ENCODE peak calls at places on chromosomes 11 and 22, in nine cellular contexts. One of them, this sample, is unnamed. For H3K4me1, the result is how much of the 10 kb centered on the place peaks cover.

GRCh38 chr11:17803751-17804334 is 69.3 kb downstream of the KCNC1 start:
- DNase-seq in heart left ventricle: no peak
- DNase-seq in psoas muscle: no peak
- DNase-seq in endodermal cell: no peak
- DNase-seq in effector memory CD4-positive, alpha-beta T cell: no peak
- DNase-seq in upper lobe of right lung: no peak
- DNase-seq in A549: no peak
- DNase-seq in lower lobe of right lung: no peak
- DNase-seq in PC-9: no peak
- DNase-seq in this sample: no peak

GRCh38 chr11:11620251-11620965 is 1.4 kb downstream of the GALNT18 start:
- DNase-seq in heart left ventricle: peak
- DNase-seq in psoas muscle: peak
- DNase-seq in endodermal cell: peak
- DNase-seq in effector memory CD4-positive, alpha-beta T cell: no peak
- DNase-seq in upper lobe of right lung: peak
- DNase-seq in A549: peak
- DNase-seq in lower lobe of right lung: peak
- DNase-seq in PC-9: no peak
- DNase-seq in this sample: peak

GRCh38 chr11:69471329-69472052 is 10.0 kb upstream of the LINC01488 start:
- DNase-seq in heart left ventricle: no peak
- DNase-seq in psoas muscle: no peak
- DNase-seq in endodermal cell: peak
- DNase-seq in effector memory CD4-positive, alpha-beta T cell: no peak
- DNase-seq in upper lobe of right lung: no peak
- DNase-seq in A549: no peak
- DNase-seq in lower lobe of right lung: peak
- DNase-seq in PC-9: no peak
- DNase-seq in this sample: peak

GRCh38 chr11:75400110-75400865 is 970 bp downstream of the RPS3 start:
- DNase-seq in heart left ventricle: no peak
- DNase-seq in psoas muscle: no peak
- DNase-seq in endodermal cell: peak
- DNase-seq in effector memory CD4-positive, alpha-beta T cell: peak
- DNase-seq in upper lobe of right lung: peak
- DNase-seq in A549: no peak
- DNase-seq in lower lobe of right lung: no peak
- DNase-seq in PC-9: peak
- DNase-seq in this sample: no peak

GRCh38 chr22:39309881-39310714 is 9.3 kb downstream of the RPL3 start:
- DNase-seq in heart left ventricle: no peak
- DNase-seq in psoas muscle: no peak
- DNase-seq in endodermal cell: no peak
- DNase-seq in effector memory CD4-positive, alpha-beta T cell: no peak
- DNase-seq in upper lobe of right lung: no peak
- DNase-seq in A549: no peak
- DNase-seq in lower lobe of right lung: no peak
- DNase-seq in PC-9: peak
- DNase-seq in this sample: no peak

GRCh38 chr11:6410695-6411430 is 8.0 kb downstream of the APBB1 start:
- DNase-seq in heart left ventricle: no peak
- DNase-seq in psoas muscle: no peak
- DNase-seq in endodermal cell: no peak
- DNase-seq in effector memory CD4-positive, alpha-beta T cell: no peak
- DNase-seq in upper lobe of right lung: no peak
- DNase-seq in A549: no peak
- DNase-seq in lower lobe of right lung: no peak
- DNase-seq in PC-9: no peak
- DNase-seq in this sample: no peak

GRCh38 chr11:101456812-101457211 is 127.0 kb downstream of the TRPC6 start:
- DNase-seq in heart left ventricle: no peak
- DNase-seq in psoas muscle: no peak
- DNase-seq in endodermal cell: no peak
- DNase-seq in effector memory CD4-positive, alpha-beta T cell: no peak
- DNase-seq in upper lobe of right lung: no peak
- DNase-seq in A549: no peak
- DNase-seq in lower lobe of right lung: no peak
- DNase-seq in PC-9: no peak
- DNase-seq in this sample: no peak

GRCh38 chr11:10770626-10771254 is 19.7 kb downstream of the CTR9 start:
- DNase-seq in heart left ventricle: peak
- DNase-seq in psoas muscle: peak
- DNase-seq in endodermal cell: peak
- DNase-seq in effector memory CD4-positive, alpha-beta T cell: no peak
- DNase-seq in upper lobe of right lung: no peak
- DNase-seq in A549: peak
- DNase-seq in lower lobe of right lung: no peak
- DNase-seq in PC-9: no peak
- DNase-seq in this sample: no peak

GRCh38 chr22:37473437-37473946 is 12.7 kb downstream of the MFNG start:
- DNase-seq in heart left ventricle: no peak
- DNase-seq in psoas muscle: no peak
- DNase-seq in endodermal cell: no peak
- DNase-seq in effector memory CD4-positive, alpha-beta T cell: no peak
- DNase-seq in upper lobe of right lung: no peak
- DNase-seq in A549: no peak
- DNase-seq in lower lobe of right lung: no peak
- DNase-seq in PC-9: no peak
- DNase-seq in this sample: no peak

GRCh38 chr11:117529767-117530166 is 202.1 kb downstream of the CEP164 start:
- DNase-seq in heart left ventricle: no peak
- DNase-seq in psoas muscle: no peak
- DNase-seq in endodermal cell: no peak
- DNase-seq in effector memory CD4-positive, alpha-beta T cell: no peak
- DNase-seq in upper lobe of right lung: no peak
- DNase-seq in A549: no peak
- DNase-seq in lower lobe of right lung: no peak
- DNase-seq in PC-9: no peak
- DNase-seq in this sample: no peak

GRCh38 chr11:34599406-34599901 is 21.4 kb upstream of the EHF start:
- DNase-seq in heart left ventricle: no peak
- DNase-seq in psoas muscle: no peak
- DNase-seq in endodermal cell: no peak
- DNase-seq in effector memory CD4-positive, alpha-beta T cell: no peak
- DNase-seq in upper lobe of right lung: no peak
- DNase-seq in A549: peak
- DNase-seq in lower lobe of right lung: no peak
- DNase-seq in PC-9: peak
- DNase-seq in this sample: no peak

GRCh38 chr11:126359431-126360048 is 4.1 kb downstream of the ST3GAL4 start:
- DNase-seq in heart left ventricle: peak
- DNase-seq in psoas muscle: peak
- DNase-seq in endodermal cell: no peak
- DNase-seq in effector memory CD4-positive, alpha-beta T cell: no peak
- DNase-seq in upper lobe of right lung: peak
- DNase-seq in A549: no peak
- DNase-seq in lower lobe of right lung: no peak
- DNase-seq in PC-9: no peak
- DNase-seq in this sample: peak

GRCh38 chr22:45446216-45446615 is 32.7 kb downstream of the RIBC2 start:
- DNase-seq in heart left ventricle: no peak
- DNase-seq in psoas muscle: peak
- DNase-seq in endodermal cell: no peak
- DNase-seq in effector memory CD4-positive, alpha-beta T cell: no peak
- DNase-seq in upper lobe of right lung: no peak
- DNase-seq in A549: no peak
- DNase-seq in lower lobe of right lung: no peak
- DNase-seq in PC-9: no peak
- DNase-seq in this sample: no peak

GRCh38 chr11:131186629-131187075 is 183.8 kb upstream of the NTM start:
- DNase-seq in heart left ventricle: no peak
- DNase-seq in psoas muscle: no peak
- DNase-seq in endodermal cell: peak
- DNase-seq in effector memory CD4-positive, alpha-beta T cell: no peak
- DNase-seq in upper lobe of right lung: no peak
- DNase-seq in A549: no peak
- DNase-seq in lower lobe of right lung: no peak
- DNase-seq in PC-9: no peak
- DNase-seq in this sample: no peak

GRCh38 chr11:65896009-65896999 is 3.9 kb downstream of the FOSL1 start:
- DNase-seq in heart left ventricle: no peak
- DNase-seq in psoas muscle: no peak
- DNase-seq in endodermal cell: no peak
- DNase-seq in effector memory CD4-positive, alpha-beta T cell: no peak
- DNase-seq in upper lobe of right lung: no peak
- DNase-seq in A549: no peak
- DNase-seq in lower lobe of right lung: peak
- DNase-seq in PC-9: no peak
- DNase-seq in this sample: no peak
- H3K4me1 ChIP-seq in heart left ventricle: half or more
- H3K4me1 ChIP-seq in psoas muscle: under half
- H3K4me1 ChIP-seq in endodermal cell: under half
- H3K4me1 ChIP-seq in effector memory CD4-positive, alpha-beta T cell: half or more
- H3K4me1 ChIP-seq in upper lobe of right lung: under half
- H3K4me1 ChIP-seq in A549: half or more
- H3K4me1 ChIP-seq in lower lobe of right lung: half or more
- H3K4me1 ChIP-seq in PC-9: under half
- H3K4me1 ChIP-seq in this sample: under half

GRCh38 chr11:13449522-13449921 is 13.5 kb downstream of the BTBD10 start:
- DNase-seq in heart left ventricle: no peak
- DNase-seq in psoas muscle: no peak
- DNase-seq in endodermal cell: no peak
- DNase-seq in effector memory CD4-positive, alpha-beta T cell: no peak
- DNase-seq in upper lobe of right lung: no peak
- DNase-seq in A549: no peak
- DNase-seq in lower lobe of right lung: no peak
- DNase-seq in PC-9: no peak
- DNase-seq in this sample: no peak
- H3K27ac ChIP-seq in heart left ventricle: peak
- H3K27ac ChIP-seq in psoas muscle: peak
- H3K27ac ChIP-seq in endodermal cell: no peak
- H3K27ac ChIP-seq in effector memory CD4-positive, alpha-beta T cell: no peak
- H3K27ac ChIP-seq in upper lobe of right lung: no peak
- H3K27ac ChIP-seq in A549: no peak
- H3K27ac ChIP-seq in lower lobe of right lung: no peak
- H3K27ac ChIP-seq in PC-9: no peak
- H3K27ac ChIP-seq in this sample: no peak

GRCh38 chr11:61881397-61881796 is 9.9 kb downstream of the FADS3 start:
- DNase-seq in heart left ventricle: peak
- DNase-seq in psoas muscle: no peak
- DNase-seq in endodermal cell: peak
- DNase-seq in effector memory CD4-positive, alpha-beta T cell: no peak
- DNase-seq in upper lobe of right lung: no peak
- DNase-seq in A549: no peak
- DNase-seq in lower lobe of right lung: no peak
- DNase-seq in PC-9: no peak
- DNase-seq in this sample: no peak

GRCh38 chr11:61880454-61880853 is 10.9 kb downstream of the FADS3 start:
- DNase-seq in heart left ventricle: no peak
- DNase-seq in psoas muscle: no peak
- DNase-seq in endodermal cell: no peak
- DNase-seq in effector memory CD4-positive, alpha-beta T cell: no peak
- DNase-seq in upper lobe of right lung: no peak
- DNase-seq in A549: no peak
- DNase-seq in lower lobe of right lung: no peak
- DNase-seq in PC-9: no peak
- DNase-seq in this sample: no peak

GRCh38 chr11:61882879-61883278 is 8.5 kb downstream of the FADS3 start:
- DNase-seq in heart left ventricle: no peak
- DNase-seq in psoas muscle: no peak
- DNase-seq in endodermal cell: no peak
- DNase-seq in effector memory CD4-positive, alpha-beta T cell: no peak
- DNase-seq in upper lobe of right lung: no peak
- DNase-seq in A549: no peak
- DNase-seq in lower lobe of right lung: no peak
- DNase-seq in PC-9: no peak
- DNase-seq in this sample: no peak

GRCh38 chr11:61879152-61879551 is 12.2 kb downstream of the FADS3 start:
- DNase-seq in heart left ventricle: no peak
- DNase-seq in psoas muscle: no peak
- DNase-seq in endodermal cell: no peak
- DNase-seq in effector memory CD4-positive, alpha-beta T cell: no peak
- DNase-seq in upper lobe of right lung: no peak
- DNase-seq in A549: no peak
- DNase-seq in lower lobe of right lung: no peak
- DNase-seq in PC-9: no peak
- DNase-seq in this sample: no peak

DNA sequence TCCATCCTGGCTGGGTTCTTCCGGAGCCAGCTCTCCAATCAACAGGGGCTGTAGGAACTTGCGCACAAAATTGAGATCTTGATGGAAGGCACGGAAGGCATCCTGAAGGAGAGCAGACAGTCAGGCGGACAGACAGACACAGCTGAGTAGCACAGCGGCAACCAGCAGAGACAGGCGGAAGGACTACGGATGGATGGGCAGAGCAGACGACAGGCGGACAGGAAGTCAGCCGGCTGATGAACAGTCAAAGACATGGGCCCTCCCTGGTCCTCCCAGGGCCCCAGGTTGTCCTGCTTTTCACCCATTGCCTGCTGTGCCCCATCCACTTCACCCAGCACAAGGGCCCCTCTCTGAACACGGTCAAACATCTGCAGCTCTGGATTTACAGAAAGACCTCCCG is 11.3 kb downstream of the FADS3 start:
- DNase-seq in heart left ventricle: no peak
- DNase-seq in psoas muscle: no peak
- DNase-seq in endodermal cell: no peak
- DNase-seq in effector memory CD4-positive, alpha-beta T cell: no peak
- DNase-seq in upper lobe of right lung: no peak
- DNase-seq in A549: no peak
- DNase-seq in lower lobe of right lung: no peak
- DNase-seq in PC-9: no peak
- DNase-seq in this sample: no peak
- H3K4me3 ChIP-seq in heart left ventricle: no peak
- H3K4me3 ChIP-seq in psoas muscle: no peak
- H3K4me3 ChIP-seq in endodermal cell: no peak
- H3K4me3 ChIP-seq in effector memory CD4-positive, alpha-beta T cell: no peak
- H3K4me3 ChIP-seq in upper lobe of right lung: no peak
- H3K4me3 ChIP-seq in A549: no peak
- H3K4me3 ChIP-seq in lower lobe of right lung: no peak
- H3K4me3 ChIP-seq in PC-9: no peak
- H3K4me3 ChIP-seq in this sample: no peak

GRCh38 chr11:128480665-128481064 is 106.7 kb downstream of the ETS1 start:
- DNase-seq in heart left ventricle: no peak
- DNase-seq in psoas muscle: no peak
- DNase-seq in endodermal cell: no peak
- DNase-seq in effector memory CD4-positive, alpha-beta T cell: no peak
- DNase-seq in upper lobe of right lung: no peak
- DNase-seq in A549: no peak
- DNase-seq in lower lobe of right lung: no peak
- DNase-seq in PC-9: no peak
- DNase-seq in this sample: no peak

GRCh38 chr11:128482512-128483191 is 104.7 kb downstream of the ETS1 start:
- DNase-seq in heart left ventricle: no peak
- DNase-seq in psoas muscle: peak
- DNase-seq in endodermal cell: no peak
- DNase-seq in effector memory CD4-positive, alpha-beta T cell: peak
- DNase-seq in upper lobe of right lung: no peak
- DNase-seq in A549: no peak
- DNase-seq in lower lobe of right lung: no peak
- DNase-seq in PC-9: no peak
- DNase-seq in this sample: no peak

GRCh38 chr11:128483211-128483788 is 104.1 kb downstream of the ETS1 start:
- DNase-seq in heart left ventricle: no peak
- DNase-seq in psoas muscle: no peak
- DNase-seq in endodermal cell: no peak
- DNase-seq in effector memory CD4-positive, alpha-beta T cell: peak
- DNase-seq in upper lobe of right lung: no peak
- DNase-seq in A549: no peak
- DNase-seq in lower lobe of right lung: no peak
- DNase-seq in PC-9: no peak
- DNase-seq in this sample: no peak

GRCh38 chr11:128481135-128481534 is 106.2 kb downstream of the ETS1 start:
- DNase-seq in heart left ventricle: no peak
- DNase-seq in psoas muscle: no peak
- DNase-seq in endodermal cell: no peak
- DNase-seq in effector memory CD4-positive, alpha-beta T cell: no peak
- DNase-seq in upper lobe of right lung: no peak
- DNase-seq in A549: no peak
- DNase-seq in lower lobe of right lung: no peak
- DNase-seq in PC-9: no peak
- DNase-seq in this sample: no peak

GRCh38 chr11:128482092-128482491 is 105.3 kb downstream of the ETS1 start:
- DNase-seq in heart left ventricle: no peak
- DNase-seq in psoas muscle: no peak
- DNase-seq in endodermal cell: no peak
- DNase-seq in effector memory CD4-positive, alpha-beta T cell: no peak
- DNase-seq in upper lobe of right lung: no peak
- DNase-seq in A549: no peak
- DNase-seq in lower lobe of right lung: no peak
- DNase-seq in PC-9: no peak
- DNase-seq in this sample: no peak
- H3K4me1 ChIP-seq in heart left ventricle: half or more
- H3K4me1 ChIP-seq in psoas muscle: under half
- H3K4me1 ChIP-seq in endodermal cell: under half
- H3K4me1 ChIP-seq in effector memory CD4-positive, alpha-beta T cell: half or more
- H3K4me1 ChIP-seq in upper lobe of right lung: half or more
- H3K4me1 ChIP-seq in A549: under half
- H3K4me1 ChIP-seq in lower lobe of right lung: half or more
- H3K4me1 ChIP-seq in PC-9: under half
- H3K4me1 ChIP-seq in this sample: under half

This sample was measured in aorta.